ENCODE peak calls at places on chromosomes 11 and 22, in nine cellular contexts. S is NCI-H1092 treated with DMSO at 0.1 percent for 48 hours; K is frontal cortex; P is EH; G is naive thymus-derived CD8-positive, alpha-beta T cell; R is stimulated activated CD4-positive, alpha-beta T cell treated with anti-CD3 and anti-CD28 coated beads, Interleukin-1b, Interleukin-23, amount 100 ng/mL, for 1 hour; F is RWPE1; Y is T follicular helper cell; N is SK-N-DZ. Q is an unnamed sample.

GRCh38 chr11:84173078-84173477 is 886.9 kb upstream of the CCDC90B start:
- DNase-seq in Y (no peak), F (no peak), K (no peak), P (no peak), S (no peak), N (no peak), G (no peak), R (no peak), Q (no peak)

GRCh38 chr11:67372232-67372992 is 986 bp downstream of the CLCF1 start:
- DNase-seq in G (no peak), P (no peak), R (no peak), F (no peak), S (no peak), K (peak), N (no peak), Y (no peak), Q (no peak)

GRCh38 chr11:27085605-27086004 is 45.0 kb downstream of the BBOX1 start:
- DNase-seq in P (peak), S (no peak), N (no peak), R (no peak), G (no peak), K (no peak), F (no peak), Y (no peak), Q (no peak)

GRCh38 chr11:539971-540481 is 2.7 kb downstream of the LRRC56 start:
- DNase-seq in Y (no peak), K (no peak), S (no peak), G (no peak), R (no peak), F (no peak), P (no peak), N (no peak), Q (no peak)

GRCh38 chr11:69311767-69312385 is 17.9 kb downstream of the MYEOV start:
- DNase-seq in S (peak), F (no peak), N (no peak), K (no peak), R (no peak), P (peak), Y (no peak), G (no peak), Q (no peak)

GRCh38 chr11:22558638-22559037 is 67.0 kb downstream of the FANCF start:
- DNase-seq in P (peak), K (no peak), F (no peak), Y (no peak), G (no peak), R (no peak), N (peak), S (peak), Q (peak)

GRCh38 chr11:2086239-2087040 is 52.7 kb downstream of the IGF2 start:
- DNase-seq in K (no peak), Y (no peak), P (no peak), R (no peak), S (no peak), N (no peak), F (no peak), G (no peak), Q (no peak)

GRCh38 chr22:49373289-49373666 is 454.4 kb downstream of the BRD1 start:
- DNase-seq in S (no peak), N (no peak), G (no peak), K (no peak), Y (no peak), P (no peak), R (no peak), F (no peak), Q (no peak)

GRCh38 chr22:17910561-17911311 is 113.6 kb downstream of the MICAL3 start:
- DNase-seq in G (no peak), K (peak), P (peak), N (peak), R (no peak), Y (no peak), S (no peak), F (peak), Q (peak)

GRCh38 chr11:19723572-19724342 is 11.1 kb downstream of the NAV2 start:
- DNase-seq in N (no peak), F (no peak), R (no peak), G (no peak), S (no peak), P (peak), K (no peak), Y (no peak), Q (peak)

GRCh38 chr11:71302911-71303310 is 50.5 kb upstream of the SHANK2 start:
- DNase-seq in G (no peak), P (peak), S (no peak), N (no peak), F (no peak), K (no peak), Y (no peak), R (no peak), Q (no peak)

GRCh38 chr11:105447936-105448702 is 161.8 kb upstream of the GRIA4 start:
- DNase-seq in S (no peak), N (no peak), Y (no peak), R (no peak), G (no peak), F (no peak), K (no peak), P (no peak), Q (no peak)

GRCh38 chr22:38757464-38757757 is 1.6 kb upstream of the SUN2 start:
- DNase-seq in R (no peak), G (no peak), P (no peak), S (no peak), Y (no peak), F (no peak), N (no peak), K (no peak), Q (no peak)

GRCh38 chr22:35685731-35686130 is 31.9 kb upstream of the APOL5 start:
- DNase-seq in S (no peak), R (no peak), F (peak), G (no peak), K (no peak), P (peak), Y (no peak), N (no peak), Q (peak)

GRCh38 chr22:43901976-43902643 is 10.3 kb upstream of the PNPLA5 start:
- DNase-seq in G (no peak), S (no peak), P (peak), Y (no peak), K (no peak), N (no peak), R (no peak), F (peak), Q (peak)

GRCh38 chr22:50199836-50200332 is 927 bp upstream of the SELENOO start:
- DNase-seq in R (no peak), N (peak), P (no peak), F (no peak), G (no peak), K (no peak), S (no peak), Y (no peak), Q (no peak)

GRCh38 chr11:60918251-60918940 is 4.4 kb downstream of the TMEM109 start:
- DNase-seq in S (no peak), N (no peak), F (no peak), P (no peak), R (no peak), K (no peak), Y (no peak), G (no peak), Q (no peak)

GRCh38 chr11:32830796-32831195 is 1.1 kb downstream of the PRRG4 start:
- DNase-seq in P (no peak), S (no peak), R (no peak), F (no peak), N (no peak), Y (no peak), G (no peak), K (no peak), Q (no peak)

GRCh38 chr11:61129608-61130523 is 27.6 kb downstream of the CD5 start:
- DNase-seq in G (peak), P (peak), R (peak), F (peak), S (no peak), Y (peak), K (peak), N (peak), Q (peak)

GRCh38 chr11:85848556-85848955 is 6.6 kb upstream of the CCDC83 start:
- DNase-seq in G (no peak), S (no peak), R (no peak), Y (no peak), P (no peak), F (no peak), N (no peak), K (no peak), Q (no peak)

GRCh38 chr11:8787372-8787771 is 104.8 kb downstream of the RPL27A start:
- DNase-seq in P (peak), R (no peak), Y (no peak), G (no peak), K (no peak), F (peak), N (no peak), S (no peak), Q (peak)

GRCh38 chr11:107785401-107785800 is 73.2 kb downstream of the SLC35F2 start:
- DNase-seq in G (no peak), R (peak), P (no peak), S (no peak), K (no peak), F (no peak), N (no peak), Y (no peak), Q (peak)

GRCh38 chr11:1623716-1624115 is 1.8 kb upstream of the KRTAP5-4 start:
- DNase-seq in S (no peak), R (no peak), G (no peak), K (no peak), Y (no peak), P (no peak), F (no peak), N (no peak), Q (no peak)

GRCh38 chr11:94473177-94473799 is 20.4 kb downstream of the MRE11 start:
- DNase-seq in R (no peak), K (no peak), N (no peak), Y (no peak), P (peak), F (no peak), S (no peak), G (no peak), Q (peak)

GRCh38 chr22:23806837-23807236 is 20.1 kb downstream of the SMARCB1 start:
- DNase-seq in Y (no peak), P (no peak), R (no peak), K (no peak), S (no peak), N (no peak), F (no peak), G (no peak), Q (no peak)

GRCh38 chr22:48897959-48898358 is 929.7 kb downstream of the BRD1 start:
- DNase-seq in Y (no peak), N (no peak), F (no peak), S (no peak), P (no peak), G (no peak), K (no peak), R (no peak), Q (no peak)

GRCh38 chr11:10502770-10503169 is 38.2 kb downstream of the RNF141 start:
- DNase-seq in S (no peak), G (no peak), P (no peak), Y (no peak), N (no peak), K (no peak), F (no peak), R (no peak), Q (no peak)

GRCh38 chr11:93741882-93742226 is 382 bp downstream of the C11orf54 start:
- DNase-seq in N (no peak), F (peak), G (no peak), S (peak), P (no peak), K (no peak), R (no peak), Y (no peak), Q (peak)

GRCh38 chr11:131668867-131669780 is 298.7 kb downstream of the NTM start:
- DNase-seq in Y (no peak), K (no peak), R (no peak), G (no peak), P (peak), F (peak), N (peak), S (no peak), Q (peak)

GRCh38 chr22:24162377-24162927 is 18.8 kb upstream of the SUSD2 start:
- DNase-seq in P (no peak), S (peak), F (no peak), K (no peak), N (no peak), G (no peak), R (no peak), Y (no peak), Q (no peak)

GRCh38 chr11:120318906-120319305 is 6.2 kb upstream of the TLCD5 start:
- DNase-seq in G (no peak), R (no peak), F (no peak), N (no peak), S (no peak), Y (no peak), P (no peak), K (no peak), Q (no peak)

GRCh38 chr22:30664798-30665197 is 2.9 kb downstream of the DUSP18 start:
- DNase-seq in G (no peak), F (no peak), S (no peak), K (no peak), R (no peak), N (no peak), P (no peak), Y (no peak), Q (no peak)

GRCh38 chr11:819129-819931 is 616 bp downstream of the PNPLA2 start:
- DNase-seq in S (peak), N (peak), K (peak), P (peak), Y (peak), R (peak), G (peak), F (peak), Q (peak)

GRCh38 chr11:115745041-115745440 is 240.8 kb upstream of the CADM1 start:
- DNase-seq in N (no peak), P (no peak), F (no peak), R (no peak), K (no peak), G (no peak), S (no peak), Y (no peak), Q (no peak)

GRCh38 chr22:40525250-40525884 is 111.2 kb downstream of the MRTFA start:
- DNase-seq in N (peak), R (peak), F (no peak), G (peak), K (no peak), S (peak), Y (peak), P (peak), Q (peak)